ENCODE peak calls at places on chromosomes 4 and X, in seven cellular contexts. D is HEK293T, I is HepG2, P is HCT116, F is H1, X is K562, S is GM12878. E is an unnamed sample.
A peak's percentile ranks its signal among the peaks of the same experiment; 100 is the strongest.

GRCh38 chrX:153408871-153409351 is 2.4 kb upstream of the ZFP92 start:
- DNase-seq in D (no peak), I (no peak), F (no peak), P (no peak), X (no peak), S (no peak), E (no peak)

GRCh38 chrX:101744085-101744484 is 84.4 kb upstream of the ARMCX2 start:
- DNase-seq in S (no peak), X (no peak), D (no peak), I (no peak), P (no peak), F (no peak), E (no peak)

GRCh38 chr4:185920171-185920570 is 108.2 kb upstream of the SORBS2 start:
- DNase-seq in I (peak; percentile 65), X (no peak), P (no peak), D (no peak), F (no peak), S (no peak), E (no peak)

GRCh38 chrX:40102393-40103381 is 4.9 kb upstream of the BCOR start:
- DNase-seq in D (no peak), S (no peak), X (peak; percentile 68), P (no peak), I (no peak), F (no peak), E (no peak)

GRCh38 chr4:46404961-46405360 is 15.0 kb upstream of the GABRA2 start:
- DNase-seq in P (no peak), X (no peak), D (no peak), F (no peak), S (no peak), I (peak; percentile 10), E (peak; percentile 55)

GRCh38 chr4:185101354-185101890 is 41.6 kb upstream of the SLC25A4 start:
- DNase-seq in S (no peak), F (no peak), I (no peak), D (no peak), X (no peak), P (no peak), E (no peak)

GRCh38 chr4:82005153-82005552 is 368.6 kb downstream of the HNRNPD start:
- DNase-seq in D (no peak), F (no peak), S (no peak), P (no peak), X (no peak), I (no peak), E (no peak)

GRCh38 chr4:67659065-67659464 is 41.9 kb downstream of the UBA6 start:
- DNase-seq in P (no peak), D (no peak), S (no peak), I (no peak), F (no peak), X (no peak), E (no peak)

GRCh38 chr4:48247878-48248558 is 21.6 kb downstream of the TEC start:
- DNase-seq in S (no peak), X (no peak), P (no peak), F (no peak), I (no peak), D (no peak), E (no peak)

GRCh38 chr4:68184923-68185322 is 55.3 kb upstream of the TMPRSS11F start:
- DNase-seq in S (no peak), I (no peak), F (no peak), P (no peak), X (no peak), D (no peak), E (no peak)

GRCh38 chr4:127307996-127308395 is 324.8 kb upstream of the INTU start:
- DNase-seq in S (no peak), I (no peak), X (no peak), D (no peak), P (no peak), F (no peak), E (no peak)

GRCh38 chr4:71366776-71367175 is 28.0 kb downstream of the SLC4A4 start:
- DNase-seq in I (no peak), X (no peak), D (no peak), P (no peak), F (no peak), S (no peak), E (no peak)

GRCh38 chrX:20116575-20117240 is at the start of gene MAP7D2:
- DNase-seq in X (no peak), F (no peak), P (no peak), I (peak; percentile 2), D (no peak), S (no peak), E (peak; percentile 31)

GRCh38 chr4:48755287-48755686 is 24.8 kb downstream of the FRYL start:
- DNase-seq in F (no peak), X (no peak), D (no peak), P (no peak), S (no peak), I (no peak), E (no peak)

GRCh38 chr4:71333960-71334951 is 4.6 kb upstream of the SLC4A4 start:
- DNase-seq in I (no peak), D (no peak), X (no peak), P (no peak), S (no peak), F (no peak), E (no peak)

GRCh38 chr4:24798036-24798610 is 2.8 kb downstream of the SOD3 start:
- DNase-seq in X (no peak), P (no peak), I (no peak), F (no peak), D (no peak), S (no peak), E (no peak)

GRCh38 chr4:100738388-100739165 is 220.8 kb upstream of the EMCN start:
- DNase-seq in P (peak; percentile 79), S (no peak), F (peak; percentile 5), X (no peak), I (no peak), D (no peak), E (no peak)

GRCh38 chrX:40468033-40468979 is 112.5 kb upstream of the ATP6AP2 start:
- DNase-seq in S (peak; percentile 47), X (peak; percentile 51), D (peak; percentile 46), I (peak; percentile 86), P (peak; percentile 47), F (no peak), E (peak; percentile 16)

GRCh38 chr4:139223682-139224317 is 46.8 kb upstream of the ELF2 start:
- DNase-seq in P (no peak), D (no peak), F (no peak), S (no peak), I (no peak), X (peak; percentile 34), E (no peak)

GRCh38 chr4:105978684-105979296 is 83.5 kb downstream of the NPNT start:
- DNase-seq in P (no peak), S (no peak), D (no peak), F (no peak), X (no peak), I (no peak), E (no peak)

GRCh38 chrX:41720125-41720780 is 3.7 kb upstream of the GPR82 start:
- DNase-seq in F (no peak), I (no peak), S (peak; percentile 51), X (peak; percentile 16), P (no peak), D (no peak), E (no peak)

GRCh38 chrX:18422325-18422724 is 3.1 kb upstream of the CDKL5 start:
- DNase-seq in P (no peak), X (no peak), S (no peak), I (no peak), F (no peak), D (no peak), E (no peak)

GRCh38 chr4:159413252-159413941 is 310.5 kb downstream of the RAPGEF2 start:
- DNase-seq in S (no peak), F (no peak), P (no peak), I (no peak), D (no peak), X (no peak), E (no peak)

GRCh38 chrX:38335382-38335781 is 8.1 kb upstream of the RPGR start:
- DNase-seq in P (no peak), S (no peak), I (no peak), F (no peak), X (no peak), D (no peak), E (no peak)

GRCh38 chr4:71472946-71473345 is 134.1 kb downstream of the SLC4A4 start:
- DNase-seq in I (no peak), P (no peak), D (no peak), X (no peak), F (no peak), S (no peak), E (no peak)

DNA sequence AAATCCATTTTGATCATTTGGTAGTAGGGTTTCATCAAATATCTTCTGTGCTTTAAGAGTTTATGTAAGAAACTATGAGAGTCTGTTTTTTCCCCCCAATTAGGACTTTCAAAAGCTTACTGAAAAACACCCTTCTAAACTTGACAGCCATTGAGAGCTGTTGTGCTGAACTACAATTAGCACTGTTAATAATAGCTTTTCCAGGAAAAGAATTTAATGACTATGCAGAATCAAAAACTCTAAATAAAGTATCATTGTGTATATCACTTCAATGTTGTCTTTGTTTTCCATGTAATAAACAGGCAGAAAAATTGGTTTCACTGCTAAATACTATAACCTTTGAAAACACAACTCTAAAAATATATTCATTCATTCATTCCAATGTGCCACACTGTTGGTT is 121.4 kb upstream of the PDE5A start:
- DNase-seq in X (no peak), I (no peak), D (no peak), S (no peak), F (no peak), P (no peak), E (no peak)
- TF ChIP-seq SP1 in X (no peak), I (no peak), D (no peak), S (no peak), F (no peak), P (no peak), E (no peak)

GRCh38 chrX:109841257-109841656 is 108.2 kb upstream of the ACSL4 start:
- DNase-seq in I (no peak), S (no peak), F (no peak), P (no peak), X (no peak), D (no peak), E (no peak)

GRCh38 chrX:109842611-109843010 is 109.6 kb upstream of the ACSL4 start:
- DNase-seq in F (no peak), P (no peak), X (no peak), S (no peak), I (no peak), D (no peak), E (no peak)

GRCh38 chrX:109839694-109840358 is 106.8 kb upstream of the ACSL4 start:
- DNase-seq in I (no peak), S (no peak), X (peak; percentile 75), D (peak; percentile 80), P (peak; percentile 10), F (peak; percentile 9), E (peak; percentile 31)

GRCh38 chrX:109841869-109842579 is 109.0 kb upstream of the ACSL4 start:
- DNase-seq in P (no peak), X (peak; percentile 58), F (no peak), S (no peak), I (no peak), D (no peak), E (no peak)

GRCh38 chrX:109840585-109840984 is 107.5 kb upstream of the ACSL4 start:
- DNase-seq in S (no peak), P (peak; percentile 21), X (peak; percentile 82), I (peak; percentile 17), D (no peak), F (no peak), E (no peak)
- TF ChIP-seq SP1 in S (no peak), P (peak; percentile 39), X (no peak), I (no peak), D (no peak), F (no peak), E (no peak)

GRCh38 chr4:26999689-27000088 is 139.0 kb downstream of the STIM2 start:
- DNase-seq in S (no peak), I (no peak), F (no peak), X (no peak), P (no peak), D (no peak), E (no peak)
- TF ChIP-seq SP1 in S (no peak), I (no peak), F (no peak), X (no peak), P (no peak), D (no peak), E (no peak)

GRCh38 chr4:181845617-181846016 is 397.6 kb upstream of the TENM3 start:
- DNase-seq in D (no peak), S (no peak), I (no peak), P (no peak), F (no peak), X (no peak), E (no peak)
- TF ChIP-seq SP1 in D (no peak), S (no peak), I (no peak), P (no peak), F (no peak), X (no peak), E (no peak)

E was measured in WTC11.